ENCODE peak calls at places on chromosomes 13 and 19, in six cellular contexts. One of them, this sample, is unnamed.
A peak's percentile ranks its signal among the peaks of the same experiment; 100 is the strongest.

GRCh38 chr13:19888799-19889198 is 25.4 kb upstream of the ZMYM5 start:
- DNase-seq in skeletal muscle cell: no peak
- DNase-seq in fibroblast of mammary gland: peak; percentile 35
- DNase-seq in fibroblast of lung: peak; percentile 12
- DNase-seq in SK-N-SH: peak; percentile 11
- DNase-seq in heart left ventricle: no peak
- DNase-seq in this sample: peak; percentile 60

GRCh38 chr19:51503428-51503827 is 1.8 kb upstream of the SIGLEC12 start:
- DNase-seq in fibroblast of lung: no peak
- DNase-seq in SK-N-SH: no peak
- DNase-seq in heart left ventricle: no peak
- DNase-seq in fibroblast of mammary gland: no peak
- DNase-seq in skeletal muscle cell: no peak
- DNase-seq in this sample: no peak

GRCh38 chr19:29548483-29549085 is 22.8 kb downstream of the VSTM2B start:
- DNase-seq in heart left ventricle: peak; percentile 39
- DNase-seq in SK-N-SH: no peak
- DNase-seq in fibroblast of mammary gland: no peak
- DNase-seq in skeletal muscle cell: no peak
- DNase-seq in fibroblast of lung: no peak
- DNase-seq in this sample: no peak

GRCh38 chr13:99347911-99348451 is 40.8 kb upstream of the GPR183 start:
- DNase-seq in heart left ventricle: no peak
- DNase-seq in SK-N-SH: no peak
- DNase-seq in fibroblast of mammary gland: no peak
- DNase-seq in fibroblast of lung: no peak
- DNase-seq in skeletal muscle cell: peak; percentile 36
- DNase-seq in this sample: no peak

GRCh38 chr19:34482380-34483250 is 1.1 kb downstream of the WTIP start:
- DNase-seq in heart left ventricle: no peak
- DNase-seq in fibroblast of lung: peak; percentile 61
- DNase-seq in SK-N-SH: peak; percentile 70
- DNase-seq in fibroblast of mammary gland: peak; percentile 36
- DNase-seq in skeletal muscle cell: no peak
- DNase-seq in this sample: peak; percentile 72

GRCh38 chr13:99339736-99340392 is 32.7 kb upstream of the GPR183 start:
- DNase-seq in skeletal muscle cell: no peak
- DNase-seq in fibroblast of mammary gland: peak; percentile 64
- DNase-seq in fibroblast of lung: peak; percentile 38
- DNase-seq in heart left ventricle: no peak
- DNase-seq in SK-N-SH: no peak
- DNase-seq in this sample: peak; percentile 74

GRCh38 chr19:55118401-55118991 is 1.1 kb upstream of the PPP1R12C start:
- DNase-seq in SK-N-SH: no peak
- DNase-seq in fibroblast of lung: no peak
- DNase-seq in heart left ventricle: no peak
- DNase-seq in skeletal muscle cell: no peak
- DNase-seq in fibroblast of mammary gland: peak; percentile 50
- DNase-seq in this sample: no peak

GRCh38 chr13:45137501-45137880 is 17.2 kb downstream of the GTF2F2 start:
- DNase-seq in heart left ventricle: no peak
- DNase-seq in skeletal muscle cell: no peak
- DNase-seq in SK-N-SH: no peak
- DNase-seq in fibroblast of lung: no peak
- DNase-seq in fibroblast of mammary gland: no peak
- DNase-seq in this sample: no peak

GRCh38 chr13:37539176-37539575 is 59.4 kb downstream of the POSTN start:
- DNase-seq in fibroblast of mammary gland: peak; percentile 50
- DNase-seq in fibroblast of lung: peak; percentile 27
- DNase-seq in SK-N-SH: no peak
- DNase-seq in heart left ventricle: no peak
- DNase-seq in skeletal muscle cell: no peak
- DNase-seq in this sample: no peak

GRCh38 chr13:19864018-19864338 is 529 bp upstream of the ZMYM5 start:
- DNase-seq in fibroblast of mammary gland: peak; percentile 77
- DNase-seq in fibroblast of lung: peak; percentile 83
- DNase-seq in skeletal muscle cell: peak; percentile 37
- DNase-seq in SK-N-SH: peak; percentile 75
- DNase-seq in heart left ventricle: peak; percentile 91
- DNase-seq in this sample: peak; percentile 69

GRCh38 chr13:109804654-109805053 is 18.3 kb upstream of the IRS2 start:
- DNase-seq in SK-N-SH: no peak
- DNase-seq in fibroblast of mammary gland: no peak
- DNase-seq in heart left ventricle: no peak
- DNase-seq in fibroblast of lung: no peak
- DNase-seq in skeletal muscle cell: no peak
- DNase-seq in this sample: no peak

GRCh38 chr13:30696278-30697176 is 38.8 kb upstream of the ALOX5AP start:
- DNase-seq in fibroblast of lung: peak; percentile 55
- DNase-seq in heart left ventricle: peak; percentile 77
- DNase-seq in fibroblast of mammary gland: peak; percentile 45
- DNase-seq in skeletal muscle cell: no peak
- DNase-seq in SK-N-SH: no peak
- DNase-seq in this sample: no peak

GRCh38 chr19:6754136-6754535 is 13.1 kb downstream of the SH2D3A start:
- DNase-seq in fibroblast of lung: no peak
- DNase-seq in skeletal muscle cell: no peak
- DNase-seq in SK-N-SH: no peak
- DNase-seq in heart left ventricle: no peak
- DNase-seq in fibroblast of mammary gland: no peak
- DNase-seq in this sample: no peak

GRCh38 chr19:42495663-42496062 is 32.6 kb downstream of the CEACAM1 start:
- DNase-seq in fibroblast of mammary gland: no peak
- DNase-seq in heart left ventricle: no peak
- DNase-seq in skeletal muscle cell: no peak
- DNase-seq in SK-N-SH: no peak
- DNase-seq in fibroblast of lung: no peak
- DNase-seq in this sample: no peak

GRCh38 chr13:56886398-56886797 is 254.3 kb upstream of the PRR20A start:
- DNase-seq in fibroblast of lung: no peak
- DNase-seq in skeletal muscle cell: no peak
- DNase-seq in heart left ventricle: no peak
- DNase-seq in SK-N-SH: no peak
- DNase-seq in fibroblast of mammary gland: no peak
- DNase-seq in this sample: no peak

GRCh38 chr13:32761472-32761871 is 175.2 kb downstream of the PDS5B start:
- DNase-seq in SK-N-SH: no peak
- DNase-seq in skeletal muscle cell: no peak
- DNase-seq in fibroblast of lung: no peak
- DNase-seq in fibroblast of mammary gland: no peak
- DNase-seq in heart left ventricle: no peak
- DNase-seq in this sample: no peak

GRCh38 chr19:28169168-28169862 is 1043.6 kb downstream of the UQCRFS1 start:
- DNase-seq in SK-N-SH: no peak
- DNase-seq in fibroblast of mammary gland: no peak
- DNase-seq in fibroblast of lung: no peak
- DNase-seq in heart left ventricle: no peak
- DNase-seq in skeletal muscle cell: no peak
- DNase-seq in this sample: no peak

GRCh38 chr13:94114166-94114565 is 365.3 kb downstream of the DCT start:
- DNase-seq in skeletal muscle cell: no peak
- DNase-seq in SK-N-SH: no peak
- DNase-seq in fibroblast of lung: no peak
- DNase-seq in fibroblast of mammary gland: no peak
- DNase-seq in heart left ventricle: no peak
- DNase-seq in this sample: no peak

GRCh38 chr13:40187324-40187795 is 479.1 kb downstream of the FOXO1 start:
- DNase-seq in skeletal muscle cell: no peak
- DNase-seq in heart left ventricle: no peak
- DNase-seq in fibroblast of lung: no peak
- DNase-seq in fibroblast of mammary gland: no peak
- DNase-seq in SK-N-SH: no peak
- DNase-seq in this sample: no peak

GRCh38 chr13:99662678-99663077 is 161.4 kb downstream of the TM9SF2 start:
- DNase-seq in fibroblast of mammary gland: no peak
- DNase-seq in fibroblast of lung: no peak
- DNase-seq in SK-N-SH: no peak
- DNase-seq in skeletal muscle cell: no peak
- DNase-seq in heart left ventricle: no peak
- DNase-seq in this sample: no peak

GRCh38 chr13:104171132-104171531 is 1104.9 kb upstream of the SLC10A2 start:
- DNase-seq in SK-N-SH: no peak
- DNase-seq in skeletal muscle cell: no peak
- DNase-seq in heart left ventricle: no peak
- DNase-seq in fibroblast of mammary gland: no peak
- DNase-seq in fibroblast of lung: no peak
- DNase-seq in this sample: no peak

GRCh38 chr19:41705393-41706174 is 2.8 kb upstream of the CEACAM5 start:
- DNase-seq in fibroblast of mammary gland: peak; percentile 4
- DNase-seq in fibroblast of lung: peak; percentile 4
- DNase-seq in heart left ventricle: peak; percentile 56
- DNase-seq in SK-N-SH: no peak
- DNase-seq in skeletal muscle cell: no peak
- DNase-seq in this sample: peak; percentile 27

GRCh38 chr19:1627194-1627593 is 21.9 kb upstream of the UQCR11 start:
- DNase-seq in fibroblast of mammary gland: no peak
- DNase-seq in SK-N-SH: no peak
- DNase-seq in skeletal muscle cell: no peak
- DNase-seq in fibroblast of lung: no peak
- DNase-seq in heart left ventricle: no peak
- DNase-seq in this sample: no peak

GRCh38 chr13:70668293-70668692 is 560.0 kb upstream of the KLHL1 start:
- DNase-seq in fibroblast of lung: no peak
- DNase-seq in SK-N-SH: no peak
- DNase-seq in skeletal muscle cell: no peak
- DNase-seq in fibroblast of mammary gland: no peak
- DNase-seq in heart left ventricle: no peak
- DNase-seq in this sample: no peak

GRCh38 chr19:6674868-6675305 is 4.9 kb upstream of the TNFSF14 start:
- DNase-seq in fibroblast of lung: peak; percentile 76
- DNase-seq in skeletal muscle cell: peak; percentile 31
- DNase-seq in SK-N-SH: no peak
- DNase-seq in fibroblast of mammary gland: peak; percentile 57
- DNase-seq in heart left ventricle: peak; percentile 79
- DNase-seq in this sample: peak; percentile 82

DNA sequence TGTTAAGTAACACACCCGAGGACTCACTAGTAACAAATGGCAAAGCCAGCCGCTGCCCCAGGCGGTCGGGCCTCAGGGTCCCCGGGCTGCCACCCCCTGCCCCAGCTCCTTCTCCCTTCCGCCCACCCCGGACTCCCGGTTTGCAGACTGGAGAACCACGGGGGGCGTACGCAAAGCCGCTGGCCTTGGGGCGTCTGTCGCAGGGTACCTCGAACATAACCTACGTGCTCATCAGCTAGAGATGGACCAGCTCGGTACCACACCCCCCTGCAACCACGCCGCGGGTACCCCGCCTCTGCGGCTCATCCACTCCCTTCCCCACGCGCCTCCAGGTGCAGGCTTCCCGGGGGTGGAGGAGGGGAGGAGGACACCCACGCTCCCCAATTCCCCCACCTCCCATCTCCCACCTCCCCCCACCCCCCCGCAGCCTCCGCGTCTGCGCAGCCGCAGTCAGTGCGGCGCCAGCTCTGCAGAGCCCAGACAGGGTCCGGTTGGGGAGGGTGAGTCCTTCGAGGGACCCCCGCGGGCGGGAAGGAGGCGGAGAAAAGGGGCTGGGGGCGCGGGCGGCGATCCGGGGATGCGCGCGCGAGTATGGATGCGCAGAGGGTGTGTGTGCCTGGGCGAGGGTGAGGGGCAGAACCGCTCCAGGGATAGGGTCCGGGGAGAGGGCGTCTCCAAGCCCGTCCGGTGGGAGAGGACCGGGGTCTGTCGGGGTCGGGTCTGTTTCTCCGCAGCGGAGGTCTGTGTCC is at the start of gene SMIM17:
- DNase-seq in fibroblast of mammary gland: no peak
- DNase-seq in heart left ventricle: no peak
- DNase-seq in skeletal muscle cell: no peak
- DNase-seq in SK-N-SH: peak; percentile 58
- DNase-seq in fibroblast of lung: no peak
- DNase-seq in this sample: no peak
- H3K4me3 ChIP-seq in fibroblast of mammary gland: no peak within 1 kb of the TSS
- H3K4me3 ChIP-seq in heart left ventricle: no peak within 1 kb of the TSS
- H3K4me3 ChIP-seq in skeletal muscle cell: no peak within 1 kb of the TSS
- H3K4me3 ChIP-seq in SK-N-SH: no peak within 1 kb of the TSS
- H3K4me3 ChIP-seq in fibroblast of lung: no peak within 1 kb of the TSS
- H3K4me3 ChIP-seq in this sample: no peak within 1 kb of the TSS

DNA sequence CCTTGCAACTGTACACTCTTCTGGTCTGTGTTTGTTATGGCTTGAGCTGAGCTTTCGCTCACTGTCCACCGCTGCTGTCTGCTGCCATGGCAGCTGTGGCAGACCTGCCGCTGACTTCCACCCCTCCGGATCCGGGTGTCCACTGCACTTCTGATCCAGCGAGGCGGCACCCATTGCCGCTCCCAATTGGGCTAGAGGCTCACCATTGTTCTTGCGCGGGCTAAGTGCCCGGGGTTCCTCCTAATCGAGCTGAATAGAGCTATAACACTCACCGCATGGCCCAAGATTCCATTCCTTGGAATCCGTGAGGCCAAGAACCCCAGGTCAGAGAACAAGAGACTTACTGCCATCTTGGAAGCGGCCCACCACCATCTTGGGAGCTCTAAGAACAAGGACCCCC is 2.2 kb upstream of the PSMC4 start:
- DNase-seq in fibroblast of mammary gland: no peak
- DNase-seq in SK-N-SH: no peak
- DNase-seq in heart left ventricle: no peak
- DNase-seq in fibroblast of lung: no peak
- DNase-seq in skeletal muscle cell: no peak
- DNase-seq in this sample: no peak
- H3K4me3 ChIP-seq in fibroblast of mammary gland: no peak overlapping the region
- H3K4me3 ChIP-seq in SK-N-SH: no peak overlapping the region
- H3K4me3 ChIP-seq in heart left ventricle: no peak overlapping the region
- H3K4me3 ChIP-seq in fibroblast of lung: no peak overlapping the region
- H3K4me3 ChIP-seq in skeletal muscle cell: no peak overlapping the region
- H3K4me3 ChIP-seq in this sample: no peak overlapping the region

GRCh38 chr13:77300176-77301141 is 26.4 kb downstream of the MYCBP2 start:
- DNase-seq in fibroblast of mammary gland: peak; percentile 75
- DNase-seq in skeletal muscle cell: peak; percentile 41
- DNase-seq in heart left ventricle: no peak
- DNase-seq in SK-N-SH: no peak
- DNase-seq in fibroblast of lung: peak; percentile 75
- DNase-seq in this sample: peak; percentile 84
- H3K4me3 ChIP-seq in fibroblast of mammary gland: no peak overlapping the region
- H3K4me3 ChIP-seq in skeletal muscle cell: no peak overlapping the region
- H3K4me3 ChIP-seq in heart left ventricle: no peak overlapping the region
- H3K4me3 ChIP-seq in SK-N-SH: no peak overlapping the region
- H3K4me3 ChIP-seq in fibroblast of lung: peak overlapping the region; percentile 16
- H3K4me3 ChIP-seq in this sample: peak overlapping the region; percentile 31

DNA sequence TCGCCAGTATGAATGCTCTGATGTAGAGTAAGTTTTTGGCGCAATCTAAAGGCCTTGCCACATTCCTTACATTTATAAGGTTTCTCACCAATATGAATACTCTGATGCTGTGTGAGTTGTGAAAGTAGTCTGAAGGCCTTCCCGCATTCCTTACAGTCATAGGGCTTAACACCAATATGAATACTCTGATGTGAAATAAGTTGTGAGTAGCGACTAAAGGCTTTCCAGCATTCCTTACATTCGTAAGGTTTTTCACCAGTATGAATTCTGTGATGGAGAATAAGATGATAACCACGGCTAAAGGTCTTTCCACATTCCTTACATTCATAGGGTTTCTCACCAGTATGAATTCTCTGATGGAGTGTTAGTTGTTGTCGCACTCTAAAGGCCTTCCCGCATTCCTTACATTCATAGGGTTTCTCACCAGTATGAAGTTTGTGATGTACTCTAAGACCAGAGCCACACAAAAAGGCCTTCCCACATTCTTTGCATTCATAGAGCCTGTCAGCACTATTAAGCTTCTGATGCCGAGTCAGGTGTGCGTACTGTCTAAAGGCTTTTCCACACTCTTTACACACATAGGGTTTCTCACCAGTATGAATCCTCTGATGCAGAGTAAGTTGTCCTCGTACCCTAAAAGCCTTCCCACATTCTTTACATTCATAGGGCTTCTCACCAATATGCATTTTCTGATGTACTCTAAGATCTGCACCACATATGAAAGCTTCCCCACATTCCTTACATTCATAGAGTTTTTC is 14.1 kb upstream of the ZFP14 start:
- DNase-seq in heart left ventricle: no peak
- DNase-seq in fibroblast of mammary gland: no peak
- DNase-seq in fibroblast of lung: no peak
- DNase-seq in SK-N-SH: no peak
- DNase-seq in skeletal muscle cell: no peak
- DNase-seq in this sample: no peak
- H3K4me3 ChIP-seq in heart left ventricle: no peak overlapping the region
- H3K4me3 ChIP-seq in fibroblast of mammary gland: no peak overlapping the region
- H3K4me3 ChIP-seq in fibroblast of lung: no peak overlapping the region
- H3K4me3 ChIP-seq in SK-N-SH: no peak overlapping the region
- H3K4me3 ChIP-seq in skeletal muscle cell: no peak overlapping the region
- H3K4me3 ChIP-seq in this sample: peak overlapping the region; percentile 67

This sample was measured in adipocyte.